ENCODE peak calls at places on chromosomes 4 and X, in four cellular contexts. One of them, this sample, is unnamed.
A peak's percentile ranks its signal among the peaks of the same experiment; 100 is the strongest.

GRCh38 chr4:86306816-86307215 is 53.0 kb downstream of the MAPK10 start:
- DNase-seq in breast epithelium: no peak
- DNase-seq in HFFc6: peak; percentile 28
- DNase-seq in transverse colon: no peak
- DNase-seq in this sample: no peak

GRCh38 chr4:156190606-156191005 is 236.9 kb upstream of the CTSO start:
- DNase-seq in HFFc6: peak; percentile 33
- DNase-seq in transverse colon: no peak
- DNase-seq in breast epithelium: no peak
- DNase-seq in this sample: no peak

GRCh38 chr4:174764105-174764729 is 64.8 kb downstream of the GLRA3 start:
- DNase-seq in HFFc6: peak; percentile 37
- DNase-seq in breast epithelium: no peak
- DNase-seq in transverse colon: no peak
- DNase-seq in this sample: no peak

GRCh38 chr4:187357045-187357643 is 633.5 kb upstream of the FAT1 start:
- DNase-seq in transverse colon: no peak
- DNase-seq in breast epithelium: no peak
- DNase-seq in HFFc6: no peak
- DNase-seq in this sample: no peak

GRCh38 chr4:117560329-117560728 is 474.0 kb upstream of the NDST3 start:
- DNase-seq in transverse colon: no peak
- DNase-seq in HFFc6: no peak
- DNase-seq in breast epithelium: no peak
- DNase-seq in this sample: no peak

GRCh38 chrX:58051346-58051745 is 141.1 kb upstream of the ZXDA start:
- DNase-seq in breast epithelium: no peak
- DNase-seq in transverse colon: no peak
- DNase-seq in HFFc6: no peak
- DNase-seq in this sample: no peak

GRCh38 chr4:173494013-173494970 is 35.7 kb downstream of the HAND2 start:
- DNase-seq in transverse colon: peak; percentile 71
- DNase-seq in HFFc6: peak; percentile 49
- DNase-seq in breast epithelium: peak; percentile 33
- DNase-seq in this sample: peak; percentile 72

GRCh38 chrX:1295550-1295949 is 26.9 kb downstream of the CSF2RA start:
- DNase-seq in breast epithelium: no peak
- DNase-seq in transverse colon: no peak
- DNase-seq in HFFc6: no peak
- DNase-seq in this sample: no peak

GRCh38 chr4:118797558-118798142 is 38.3 kb downstream of the SEC24D start:
- DNase-seq in transverse colon: no peak
- DNase-seq in HFFc6: peak; percentile 46
- DNase-seq in breast epithelium: no peak
- DNase-seq in this sample: no peak

GRCh38 chr4:52959545-52959944 is 97.4 kb downstream of the RASL11B start:
- DNase-seq in transverse colon: no peak
- DNase-seq in breast epithelium: no peak
- DNase-seq in HFFc6: peak; percentile 74
- DNase-seq in this sample: no peak

GRCh38 chr4:87017580-87018061 is 82.8 kb downstream of the AFF1 start:
- DNase-seq in breast epithelium: no peak
- DNase-seq in HFFc6: peak; percentile 69
- DNase-seq in transverse colon: no peak
- DNase-seq in this sample: no peak

GRCh38 chr4:27149541-27150212 is 289.0 kb downstream of the STIM2 start:
- DNase-seq in transverse colon: no peak
- DNase-seq in breast epithelium: no peak
- DNase-seq in HFFc6: peak; percentile 49
- DNase-seq in this sample: no peak

GRCh38 chrX:77603635-77604336 is 156.6 kb downstream of the FGF16 start:
- DNase-seq in transverse colon: no peak
- DNase-seq in HFFc6: no peak
- DNase-seq in breast epithelium: no peak
- DNase-seq in this sample: no peak

GRCh38 chrX:16319929-16320328 is 152.6 kb downstream of the MAGEB17 start:
- DNase-seq in transverse colon: no peak
- DNase-seq in breast epithelium: no peak
- DNase-seq in HFFc6: peak; percentile 25
- DNase-seq in this sample: no peak

GRCh38 chr4:4481394-4482000 is 60.4 kb downstream of the STX18 start:
- DNase-seq in HFFc6: no peak
- DNase-seq in transverse colon: no peak
- DNase-seq in breast epithelium: no peak
- DNase-seq in this sample: no peak

DNA sequence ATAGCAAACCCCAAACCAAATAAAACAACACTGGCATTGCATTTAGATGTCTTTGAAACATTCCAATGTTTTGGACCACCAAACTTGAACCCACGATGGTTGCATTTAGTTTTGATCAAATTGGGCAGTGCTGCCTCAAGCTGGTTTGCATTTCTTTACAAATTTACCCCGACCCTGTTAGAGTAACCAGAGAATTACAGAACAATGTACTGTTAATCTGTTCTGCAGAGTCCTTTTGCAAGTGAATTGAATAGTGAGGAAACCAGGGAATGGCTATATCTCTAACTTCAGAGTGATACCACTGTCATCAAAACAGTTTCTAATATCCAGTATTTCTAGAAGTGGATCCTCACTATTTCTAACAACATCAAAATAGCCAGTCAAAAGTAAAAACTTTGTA is 49.5 kb upstream of the GYPA start:
- DNase-seq in HFFc6: no peak
- DNase-seq in transverse colon: no peak
- DNase-seq in breast epithelium: no peak
- DNase-seq in this sample: no peak
- TF ChIP-seq CTCF in HFFc6: no peak
- TF ChIP-seq CTCF in transverse colon: no peak
- TF ChIP-seq CTCF in breast epithelium: no peak
- TF ChIP-seq CTCF in this sample: no peak

DNA sequence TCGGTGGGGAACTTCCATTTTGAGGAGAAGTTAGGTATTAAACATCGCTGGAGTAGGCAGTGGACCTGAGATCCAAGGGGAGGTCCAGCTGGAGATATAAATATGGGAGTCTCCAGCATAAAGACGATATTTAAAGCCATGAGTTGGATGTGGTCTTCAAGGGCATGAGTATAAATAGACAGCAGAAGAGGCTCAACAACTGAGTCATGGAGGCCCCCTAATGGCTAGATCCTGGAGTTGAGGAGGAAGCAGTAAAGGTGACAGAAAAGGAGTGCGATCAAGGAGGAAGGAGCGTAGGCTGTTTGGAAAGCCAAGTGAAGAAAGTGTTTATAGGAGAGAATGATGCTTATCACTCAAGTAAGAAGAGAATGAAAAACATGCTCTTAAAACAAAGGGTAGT is 18.1 kb upstream of the APBB2 start:
- DNase-seq in HFFc6: no peak
- DNase-seq in breast epithelium: no peak
- DNase-seq in transverse colon: no peak
- DNase-seq in this sample: no peak
- TF ChIP-seq CTCF in HFFc6: no peak
- TF ChIP-seq CTCF in breast epithelium: no peak
- TF ChIP-seq CTCF in transverse colon: no peak
- TF ChIP-seq CTCF in this sample: no peak

GRCh38 chrX:108584617-108585211 is 145.1 kb downstream of the COL4A5 start:
- DNase-seq in transverse colon: no peak
- DNase-seq in breast epithelium: no peak
- DNase-seq in HFFc6: peak; percentile 0
- DNase-seq in this sample: no peak
- TF ChIP-seq CTCF in transverse colon: peak; percentile 12
- TF ChIP-seq CTCF in breast epithelium: no peak
- TF ChIP-seq CTCF in HFFc6: peak; percentile 58
- TF ChIP-seq CTCF in this sample: peak; percentile 32

DNA sequence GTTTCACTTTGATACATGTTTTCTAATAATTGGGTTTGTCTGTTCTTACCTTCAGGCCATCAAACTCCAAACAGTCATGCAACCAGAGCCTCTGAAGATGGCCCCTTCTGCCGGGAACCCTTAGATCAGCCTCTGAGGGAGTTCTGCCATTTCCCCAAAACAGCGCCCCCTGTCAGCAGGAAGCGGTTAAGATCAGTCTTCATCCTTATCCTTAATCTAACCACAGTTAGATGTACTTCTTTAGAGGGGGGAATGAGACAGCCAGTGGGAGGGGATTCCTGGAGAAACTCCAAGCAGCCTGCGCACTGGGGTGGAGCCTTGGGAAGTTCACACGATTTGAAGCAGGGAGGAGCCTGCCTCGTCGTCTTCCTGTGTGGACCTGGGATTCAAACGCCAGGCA is 185.4 kb downstream of the INPP4B start:
- DNase-seq in breast epithelium: no peak
- DNase-seq in transverse colon: no peak
- DNase-seq in HFFc6: no peak
- DNase-seq in this sample: no peak
- TF ChIP-seq CTCF in breast epithelium: no peak
- TF ChIP-seq CTCF in transverse colon: no peak
- TF ChIP-seq CTCF in HFFc6: peak; percentile 53
- TF ChIP-seq CTCF in this sample: no peak

GRCh38 chr4:88457307-88458090 is 580 bp downstream of the HERC5 start:
- DNase-seq in HFFc6: no peak
- DNase-seq in transverse colon: peak; percentile 40
- DNase-seq in breast epithelium: no peak
- DNase-seq in this sample: no peak

GRCh38 chr4:88451205-88451604 is 5.7 kb upstream of the HERC5 start:
- DNase-seq in HFFc6: no peak
- DNase-seq in breast epithelium: no peak
- DNase-seq in transverse colon: no peak
- DNase-seq in this sample: no peak

GRCh38 chr4:88458091-88458740 is 1.3 kb downstream of the HERC5 start:
- DNase-seq in breast epithelium: no peak
- DNase-seq in HFFc6: no peak
- DNase-seq in transverse colon: no peak
- DNase-seq in this sample: no peak

GRCh38 chr4:88452941-88453340 is 4.0 kb upstream of the HERC5 start:
- DNase-seq in transverse colon: no peak
- DNase-seq in breast epithelium: no peak
- DNase-seq in HFFc6: no peak
- DNase-seq in this sample: no peak

GRCh38 chr4:88456757-88457306 is at the start of gene HERC5:
- DNase-seq in HFFc6: peak; percentile 79
- DNase-seq in breast epithelium: peak; percentile 76
- DNase-seq in transverse colon: peak; percentile 94
- DNase-seq in this sample: peak; percentile 66
- TF ChIP-seq CTCF in HFFc6: peak; percentile 77
- TF ChIP-seq CTCF in breast epithelium: peak; percentile 31
- TF ChIP-seq CTCF in transverse colon: peak; percentile 54
- TF ChIP-seq CTCF in this sample: peak; percentile 84